ENCODE peak calls at places on chromosomes 5 and 9, in eight cellular contexts. One of them, this sample, is unnamed.

GRCh38 chr5:1471240-1471853 is 26.1 kb upstream of the SLC6A3 start:
- DNase-seq in fibroblast of mammary gland: no peak
- DNase-seq in left ventricle myocardium inferior: no peak
- DNase-seq in mesothelial cell of epicardium: no peak
- DNase-seq in Caco-2: no peak
- DNase-seq in transverse colon: no peak
- DNase-seq in mucosa of descending colon: no peak
- DNase-seq in PC-3: no peak
- DNase-seq in this sample: no peak

GRCh38 chr5:132115375-132115774 is 41.8 kb downstream of the CSF2 start:
- DNase-seq in fibroblast of mammary gland: no peak
- DNase-seq in left ventricle myocardium inferior: no peak
- DNase-seq in mesothelial cell of epicardium: no peak
- DNase-seq in Caco-2: no peak
- DNase-seq in transverse colon: no peak
- DNase-seq in mucosa of descending colon: no peak
- DNase-seq in PC-3: no peak
- DNase-seq in this sample: no peak

GRCh38 chr9:22170162-22170932 is 161.2 kb upstream of the CDKN2B start:
- DNase-seq in fibroblast of mammary gland: peak
- DNase-seq in left ventricle myocardium inferior: no peak
- DNase-seq in mesothelial cell of epicardium: no peak
- DNase-seq in Caco-2: no peak
- DNase-seq in transverse colon: no peak
- DNase-seq in mucosa of descending colon: no peak
- DNase-seq in PC-3: peak
- DNase-seq in this sample: no peak

GRCh38 chr5:154205441-154206117 is 15.0 kb downstream of the GALNT10 start:
- DNase-seq in fibroblast of mammary gland: peak
- DNase-seq in left ventricle myocardium inferior: no peak
- DNase-seq in mesothelial cell of epicardium: no peak
- DNase-seq in Caco-2: no peak
- DNase-seq in transverse colon: no peak
- DNase-seq in mucosa of descending colon: no peak
- DNase-seq in PC-3: no peak
- DNase-seq in this sample: no peak

GRCh38 chr9:93368437-93368836 is 83.0 kb upstream of the FAM120A start:
- DNase-seq in fibroblast of mammary gland: no peak
- DNase-seq in left ventricle myocardium inferior: no peak
- DNase-seq in mesothelial cell of epicardium: no peak
- DNase-seq in Caco-2: no peak
- DNase-seq in transverse colon: no peak
- DNase-seq in mucosa of descending colon: no peak
- DNase-seq in PC-3: no peak
- DNase-seq in this sample: no peak

GRCh38 chr9:8648271-8648670 is 848.7 kb upstream of the DMAC1 start:
- DNase-seq in fibroblast of mammary gland: peak
- DNase-seq in left ventricle myocardium inferior: no peak
- DNase-seq in mesothelial cell of epicardium: no peak
- DNase-seq in Caco-2: no peak
- DNase-seq in transverse colon: no peak
- DNase-seq in mucosa of descending colon: no peak
- DNase-seq in PC-3: no peak
- DNase-seq in this sample: no peak

GRCh38 chr5:129917224-129917623 is 13.0 kb downstream of the CHSY3 start:
- DNase-seq in fibroblast of mammary gland: peak
- DNase-seq in left ventricle myocardium inferior: no peak
- DNase-seq in mesothelial cell of epicardium: no peak
- DNase-seq in Caco-2: no peak
- DNase-seq in transverse colon: no peak
- DNase-seq in mucosa of descending colon: no peak
- DNase-seq in PC-3: no peak
- DNase-seq in this sample: no peak

GRCh38 chr5:94885931-94886330 is 267.5 kb downstream of the SLF1 start:
- DNase-seq in fibroblast of mammary gland: no peak
- DNase-seq in left ventricle myocardium inferior: no peak
- DNase-seq in mesothelial cell of epicardium: no peak
- DNase-seq in Caco-2: no peak
- DNase-seq in transverse colon: no peak
- DNase-seq in mucosa of descending colon: no peak
- DNase-seq in PC-3: no peak
- DNase-seq in this sample: no peak

GRCh38 chr5:176697929-176698520 is 50.7 kb downstream of the TSPAN17 start:
- DNase-seq in fibroblast of mammary gland: no peak
- DNase-seq in left ventricle myocardium inferior: no peak
- DNase-seq in mesothelial cell of epicardium: no peak
- DNase-seq in Caco-2: no peak
- DNase-seq in transverse colon: no peak
- DNase-seq in mucosa of descending colon: no peak
- DNase-seq in PC-3: no peak
- DNase-seq in this sample: no peak

GRCh38 chr9:28050046-28050445 is 476.8 kb upstream of the C9orf72 start:
- DNase-seq in fibroblast of mammary gland: peak
- DNase-seq in left ventricle myocardium inferior: no peak
- DNase-seq in mesothelial cell of epicardium: no peak
- DNase-seq in Caco-2: no peak
- DNase-seq in transverse colon: no peak
- DNase-seq in mucosa of descending colon: no peak
- DNase-seq in PC-3: no peak
- DNase-seq in this sample: no peak

GRCh38 chr9:123364241-123364824 is 8.3 kb downstream of the CRB2 start:
- DNase-seq in fibroblast of mammary gland: peak
- DNase-seq in left ventricle myocardium inferior: no peak
- DNase-seq in mesothelial cell of epicardium: no peak
- DNase-seq in Caco-2: no peak
- DNase-seq in transverse colon: no peak
- DNase-seq in mucosa of descending colon: no peak
- DNase-seq in PC-3: no peak
- DNase-seq in this sample: no peak

GRCh38 chr5:27140831-27141230 is 102.4 kb upstream of the CDH9 start:
- DNase-seq in fibroblast of mammary gland: no peak
- DNase-seq in left ventricle myocardium inferior: no peak
- DNase-seq in mesothelial cell of epicardium: no peak
- DNase-seq in Caco-2: no peak
- DNase-seq in transverse colon: no peak
- DNase-seq in mucosa of descending colon: no peak
- DNase-seq in PC-3: no peak
- DNase-seq in this sample: no peak

GRCh38 chr9:82586918-82587356 is 476.0 kb downstream of the RASEF start:
- DNase-seq in fibroblast of mammary gland: no peak
- DNase-seq in left ventricle myocardium inferior: no peak
- DNase-seq in mesothelial cell of epicardium: no peak
- DNase-seq in Caco-2: no peak
- DNase-seq in transverse colon: no peak
- DNase-seq in mucosa of descending colon: no peak
- DNase-seq in PC-3: no peak
- DNase-seq in this sample: no peak

GRCh38 chr5:136035837-136036236 is 7.0 kb downstream of the TGFBI start:
- DNase-seq in fibroblast of mammary gland: no peak
- DNase-seq in left ventricle myocardium inferior: no peak
- DNase-seq in mesothelial cell of epicardium: no peak
- DNase-seq in Caco-2: no peak
- DNase-seq in transverse colon: no peak
- DNase-seq in mucosa of descending colon: no peak
- DNase-seq in PC-3: peak
- DNase-seq in this sample: no peak

GRCh38 chr9:75990181-75990580 is 99.7 kb downstream of the PCSK5 start:
- DNase-seq in fibroblast of mammary gland: no peak
- DNase-seq in left ventricle myocardium inferior: no peak
- DNase-seq in mesothelial cell of epicardium: no peak
- DNase-seq in Caco-2: no peak
- DNase-seq in transverse colon: no peak
- DNase-seq in mucosa of descending colon: no peak
- DNase-seq in PC-3: no peak
- DNase-seq in this sample: no peak

DNA sequence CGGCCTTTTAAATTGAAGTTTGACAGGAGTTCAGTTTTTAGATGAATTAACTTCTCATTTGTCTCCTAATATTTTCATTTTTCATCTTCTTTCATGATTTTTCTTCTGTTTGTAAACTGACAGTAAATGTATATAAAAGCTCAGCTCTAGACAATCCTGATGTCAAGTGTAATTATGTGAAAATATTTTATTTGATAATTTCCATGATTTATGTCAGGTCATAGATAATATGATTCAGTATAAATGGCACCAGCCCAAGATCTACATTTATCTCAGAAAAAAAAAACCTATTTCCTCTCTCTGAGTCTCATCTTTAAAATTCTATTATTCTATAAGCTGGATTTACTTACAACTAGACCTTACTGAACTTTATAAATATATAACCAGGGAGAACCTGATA is 115.7 kb downstream of the MUSK start:
- DNase-seq in fibroblast of mammary gland: no peak
- DNase-seq in left ventricle myocardium inferior: no peak
- DNase-seq in mesothelial cell of epicardium: no peak
- DNase-seq in Caco-2: no peak
- DNase-seq in transverse colon: no peak
- DNase-seq in mucosa of descending colon: no peak
- DNase-seq in PC-3: no peak
- DNase-seq in this sample: no peak
- TF ChIP-seq CTCF in fibroblast of mammary gland: no peak
- TF ChIP-seq CTCF in left ventricle myocardium inferior: no peak
- TF ChIP-seq CTCF in mesothelial cell of epicardium: no peak
- TF ChIP-seq CTCF in Caco-2: no peak
- TF ChIP-seq CTCF in transverse colon: no peak
- TF ChIP-seq CTCF in mucosa of descending colon: no peak
- TF ChIP-seq CTCF in PC-3: no peak
- TF ChIP-seq CTCF in this sample: no peak

DNA sequence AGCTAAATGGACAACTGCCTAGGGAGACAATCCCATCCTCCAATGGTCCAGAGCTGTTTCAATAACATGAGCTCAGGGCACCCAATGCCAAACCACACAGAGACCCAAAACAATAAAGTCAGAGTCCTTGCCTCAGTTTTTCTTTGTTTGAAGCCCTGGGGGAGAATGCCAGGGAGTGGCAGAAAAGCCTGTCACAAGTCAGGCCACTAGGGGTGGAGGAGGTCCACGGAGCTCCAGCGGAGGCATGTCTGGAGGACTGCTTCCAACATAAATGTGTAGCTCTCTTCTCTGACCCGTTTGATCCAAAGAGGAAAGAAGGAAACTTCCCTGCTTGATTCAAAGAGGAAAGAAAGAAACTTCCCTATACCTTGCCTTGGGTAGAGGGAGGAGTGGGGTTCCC is 175.3 kb downstream of the HSPA4 start:
- DNase-seq in fibroblast of mammary gland: no peak
- DNase-seq in left ventricle myocardium inferior: no peak
- DNase-seq in mesothelial cell of epicardium: no peak
- DNase-seq in Caco-2: no peak
- DNase-seq in transverse colon: no peak
- DNase-seq in mucosa of descending colon: no peak
- DNase-seq in PC-3: no peak
- DNase-seq in this sample: no peak
- TF ChIP-seq CTCF in fibroblast of mammary gland: no peak
- TF ChIP-seq CTCF in left ventricle myocardium inferior: no peak
- TF ChIP-seq CTCF in mesothelial cell of epicardium: no peak
- TF ChIP-seq CTCF in Caco-2: no peak
- TF ChIP-seq CTCF in transverse colon: no peak
- TF ChIP-seq CTCF in mucosa of descending colon: no peak
- TF ChIP-seq CTCF in PC-3: no peak
- TF ChIP-seq CTCF in this sample: peak

GRCh38 chr9:126707083-126707482 is 93.4 kb downstream of the LMX1B start:
- DNase-seq in fibroblast of mammary gland: no peak
- DNase-seq in left ventricle myocardium inferior: no peak
- DNase-seq in mesothelial cell of epicardium: peak
- DNase-seq in Caco-2: no peak
- DNase-seq in transverse colon: no peak
- DNase-seq in mucosa of descending colon: no peak
- DNase-seq in PC-3: no peak
- DNase-seq in this sample: no peak

GRCh38 chr9:126706698-126707053 is 92.9 kb downstream of the LMX1B start:
- DNase-seq in fibroblast of mammary gland: no peak
- DNase-seq in left ventricle myocardium inferior: no peak
- DNase-seq in mesothelial cell of epicardium: no peak
- DNase-seq in Caco-2: no peak
- DNase-seq in transverse colon: no peak
- DNase-seq in mucosa of descending colon: no peak
- DNase-seq in PC-3: no peak
- DNase-seq in this sample: no peak

GRCh38 chr9:126704157-126704941 is 90.6 kb downstream of the LMX1B start:
- DNase-seq in fibroblast of mammary gland: peak
- DNase-seq in left ventricle myocardium inferior: no peak
- DNase-seq in mesothelial cell of epicardium: peak
- DNase-seq in Caco-2: peak
- DNase-seq in transverse colon: no peak
- DNase-seq in mucosa of descending colon: no peak
- DNase-seq in PC-3: peak
- DNase-seq in this sample: no peak

GRCh38 chr9:126705311-126705766 is 91.6 kb downstream of the LMX1B start:
- DNase-seq in fibroblast of mammary gland: peak
- DNase-seq in left ventricle myocardium inferior: peak
- DNase-seq in mesothelial cell of epicardium: peak
- DNase-seq in Caco-2: peak
- DNase-seq in transverse colon: peak
- DNase-seq in mucosa of descending colon: peak
- DNase-seq in PC-3: peak
- DNase-seq in this sample: peak

GRCh38 chr9:126705767-126706697 is 92.3 kb downstream of the LMX1B start:
- DNase-seq in fibroblast of mammary gland: peak
- DNase-seq in left ventricle myocardium inferior: peak
- DNase-seq in mesothelial cell of epicardium: peak
- DNase-seq in Caco-2: peak
- DNase-seq in transverse colon: peak
- DNase-seq in mucosa of descending colon: no peak
- DNase-seq in PC-3: peak
- DNase-seq in this sample: no peak
- TF ChIP-seq CTCF in fibroblast of mammary gland: peak
- TF ChIP-seq CTCF in left ventricle myocardium inferior: peak
- TF ChIP-seq CTCF in mesothelial cell of epicardium: no peak
- TF ChIP-seq CTCF in Caco-2: peak
- TF ChIP-seq CTCF in transverse colon: peak
- TF ChIP-seq CTCF in mucosa of descending colon: peak
- TF ChIP-seq CTCF in PC-3: peak
- TF ChIP-seq CTCF in this sample: peak

GRCh38 chr9:87878930-87879603 is 3.6 kb upstream of the SPATA31E1 start:
- DNase-seq in fibroblast of mammary gland: peak
- DNase-seq in left ventricle myocardium inferior: no peak
- DNase-seq in mesothelial cell of epicardium: no peak
- DNase-seq in Caco-2: no peak
- DNase-seq in transverse colon: no peak
- DNase-seq in mucosa of descending colon: no peak
- DNase-seq in PC-3: peak
- DNase-seq in this sample: no peak
- TF ChIP-seq CTCF in fibroblast of mammary gland: no peak
- TF ChIP-seq CTCF in left ventricle myocardium inferior: no peak
- TF ChIP-seq CTCF in mesothelial cell of epicardium: no peak
- TF ChIP-seq CTCF in Caco-2: no peak
- TF ChIP-seq CTCF in transverse colon: no peak
- TF ChIP-seq CTCF in mucosa of descending colon: no peak
- TF ChIP-seq CTCF in PC-3: no peak
- TF ChIP-seq CTCF in this sample: no peak